ENCODE peak calls at places on chromosomes 16 and 17, in four cellular contexts. S is upper lobe of right lung, E is fibroblast of lung, B is uterus. A is an unnamed sample.

GRCh38 chr17:2438823-2439222 is 38.0 kb upstream of the MNT start:
- DNase-seq in S (no peak), E (peak; percentile 85), B (no peak), A (no peak)

GRCh38 chr17:21263351-21263750 is 10.1 kb upstream of the NATD1 start:
- DNase-seq in S (no peak), E (peak; percentile 65), B (no peak), A (no peak)

GRCh38 chr16:9153502-9153864 is 62.0 kb downstream of the HAPSTR1 start:
- DNase-seq in S (no peak), E (no peak), B (no peak), A (no peak)

GRCh38 chr16:78660795-78661194 is 561.3 kb downstream of the WWOX start:
- DNase-seq in S (no peak), E (no peak), B (no peak), A (no peak)

GRCh38 chr17:67531291-67531690 is 154.2 kb downstream of the PITPNC1 start:
- DNase-seq in S (no peak), E (peak; percentile 19), B (no peak), A (no peak)

GRCh38 chr16:84548971-84549844 is 44.7 kb upstream of the MEAK7 start:
- DNase-seq in S (no peak), E (peak; percentile 34), B (no peak), A (no peak)

GRCh38 chr17:68200689-68201424 is 47.0 kb upstream of the AMZ2 start:
- DNase-seq in S (peak; percentile 87), E (peak; percentile 57), B (peak; percentile 76), A (peak; percentile 74)

GRCh38 chr17:40718904-40719303 is 15.4 kb upstream of the KRT24 start:
- DNase-seq in S (no peak), E (peak; percentile 47), B (no peak), A (no peak)

GRCh38 chr16:27383511-27384243 is 18.3 kb upstream of the IL21R start:
- DNase-seq in S (peak; percentile 81), E (no peak), B (no peak), A (no peak)

GRCh38 chr16:4392382-4393242 is 21.0 kb downstream of the VASN start:
- DNase-seq in S (no peak), E (peak; percentile 85), B (peak; percentile 87), A (no peak)

GRCh38 chr16:59356709-59357108 is 622.6 kb upstream of the GOT2 start:
- DNase-seq in S (no peak), E (no peak), B (no peak), A (no peak)

GRCh38 chr16:89957214-89957785 is 8.7 kb downstream of the DEF8 start:
- DNase-seq in S (peak; percentile 60), E (no peak), B (no peak), A (no peak)
- H3K4me1 ChIP-seq in S (no peaks in the 10 kb centered on the region), E (no peaks in the 10 kb centered on the region), B (no peaks in the 10 kb centered on the region), A (no peaks in the 10 kb centered on the region)

GRCh38 chr16:86496929-86497381 is 13.4 kb upstream of the FOXF1 start:
- DNase-seq in S (no peak), E (no peak), B (no peak), A (no peak)

GRCh38 chr16:86496262-86496928 is 13.9 kb upstream of the FOXF1 start:
- DNase-seq in S (no peak), E (no peak), B (no peak), A (no peak)

GRCh38 chr16:86497551-86498021 is 12.7 kb upstream of the FOXF1 start:
- DNase-seq in S (no peak), E (no peak), B (no peak), A (no peak)

GRCh38 chr16:86498661-86499493 is 11.4 kb upstream of the FOXF1 start:
- DNase-seq in S (no peak), E (no peak), B (no peak), A (no peak)

GRCh38 chr16:86498155-86498651 is 12.1 kb upstream of the FOXF1 start:
- DNase-seq in S (no peak), E (no peak), B (no peak), A (no peak)
- TF ChIP-seq CTCF in S (no peak), E (no peak), B (no peak), A (no peak)

GRCh38 chr17:34255841-34256240 is 756 bp downstream of the CCL2 start:
- DNase-seq in S (no peak), E (no peak), B (no peak), A (no peak)
- H3K4me1 ChIP-seq in S (peaks cover 48% of the 10 kb centered on the region), E (peaks cover 30% of the 10 kb centered on the region), B (peaks cover 18% of the 10 kb centered on the region), A (no peaks in the 10 kb centered on the region)

GRCh38 chr16:51556694-51557327 is 405.7 kb upstream of the SALL1 start:
- DNase-seq in S (no peak), E (peak; percentile 85), B (peak; percentile 76), A (peak; percentile 72)
- TF ChIP-seq CTCF in S (no peak), E (no peak), B (no peak), A (no peak)

GRCh38 chr17:1111599-1112443 is 68.0 kb downstream of the ABR start:
- DNase-seq in S (peak; percentile 85), E (no peak), B (no peak), A (no peak)
- H3K4me1 ChIP-seq in S (peaks cover 57% of the 10 kb centered on the region), E (peaks cover 36% of the 10 kb centered on the region), B (no peaks in the 10 kb centered on the region), A (peaks cover 43% of the 10 kb centered on the region)

GRCh38 chr16:87956771-87957279 is 5.6 kb downstream of the BANP start:
- DNase-seq in S (no peak), E (peak; percentile 66), B (no peak), A (no peak)
- TF ChIP-seq CTCF in S (no peak), E (peak; percentile 37), B (no peak), A (peak; percentile 34)

GRCh38 chr17:50190278-50191069 is 11.0 kb downstream of the COL1A1 start:
- DNase-seq in S (no peak), E (peak; percentile 67), B (no peak), A (no peak)
- H3K4me1 ChIP-seq in S (no peaks in the 10 kb centered on the region), E (peaks cover 22% of the 10 kb centered on the region), B (no peaks in the 10 kb centered on the region), A (no peaks in the 10 kb centered on the region)

GRCh38 chr17:73423159-73423715 is 111.4 kb upstream of the CDC42EP4 start:
- DNase-seq in S (no peak), E (no peak), B (no peak), A (no peak)

GRCh38 chr17:73422121-73422520 is 110.3 kb upstream of the CDC42EP4 start:
- DNase-seq in S (no peak), E (no peak), B (no peak), A (no peak)

GRCh38 chr17:73419051-73419450 is 107.2 kb upstream of the CDC42EP4 start:
- DNase-seq in S (no peak), E (no peak), B (no peak), A (no peak)

GRCh38 chr17:73419896-73420295 is 108.1 kb upstream of the CDC42EP4 start:
- DNase-seq in S (no peak), E (no peak), B (no peak), A (no peak)

DNA sequence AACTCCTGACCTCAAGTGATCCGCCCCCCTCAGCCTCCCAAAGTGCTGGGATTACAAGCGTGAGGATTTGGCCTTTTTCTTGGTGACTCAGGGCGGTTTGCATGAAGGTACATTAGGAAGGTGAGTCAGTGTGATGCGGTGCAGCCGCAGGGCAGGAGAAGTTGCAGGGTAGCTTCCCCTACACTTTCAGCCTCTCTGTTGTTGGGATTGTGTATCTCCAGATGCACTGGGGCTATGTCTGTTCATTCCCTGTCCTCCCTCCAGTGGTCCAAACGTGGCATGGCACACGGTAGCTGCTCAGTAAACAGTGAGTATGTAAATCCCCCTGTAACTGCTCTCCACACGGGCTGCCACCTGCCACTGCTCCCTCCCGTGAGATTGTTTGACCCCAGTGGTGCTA is 109.1 kb upstream of the CDC42EP4 start:
- DNase-seq in S (no peak), E (peak; percentile 28), B (no peak), A (no peak)
- TF ChIP-seq CTCF in S (no peak), E (no peak), B (no peak), A (peak; percentile 37)

GRCh38 chr17:10048951-10049350 is 143.9 kb upstream of the RCVRN start:
- DNase-seq in S (no peak), E (no peak), B (no peak), A (no peak)
- H3K4me1 ChIP-seq in S (peaks cover 9% of the 10 kb centered on the region), E (no peaks in the 10 kb centered on the region), B (no peaks in the 10 kb centered on the region), A (no peaks in the 10 kb centered on the region)